ENCODE peak calls at places on chromosomes 3 and 15, in nine cellular contexts. One of them, this sample, is unnamed.

GRCh38 chr15:50233192-50233736 is 32.3 kb downstream of the HDC start:
- DNase-seq in globus pallidus: no peak
- DNase-seq in activated CD8-positive, alpha-beta T cell treated with anti-CD3 and anti-CD28 coated beads, Interleukin-2, amount 10 ng/mL, durations not matched to agents 7 days and 5 days: no peak
- DNase-seq in amygdala: no peak
- DNase-seq in body of pancreas: no peak
- DNase-seq in psoas muscle: no peak
- DNase-seq in mesendoderm: no peak
- DNase-seq in endothelial cell: no peak
- DNase-seq in adrenal gland: no peak
- DNase-seq in this sample: no peak

GRCh38 chr3:143314291-143315093 is 194.9 kb downstream of the CHST2 start:
- DNase-seq in mesendoderm: no peak
- DNase-seq in activated CD8-positive, alpha-beta T cell treated with anti-CD3 and anti-CD28 coated beads, Interleukin-2, amount 10 ng/mL, durations not matched to agents 7 days and 5 days: no peak
- DNase-seq in globus pallidus: no peak
- DNase-seq in body of pancreas: no peak
- DNase-seq in amygdala: no peak
- DNase-seq in endothelial cell: no peak
- DNase-seq in adrenal gland: no peak
- DNase-seq in psoas muscle: no peak
- DNase-seq in this sample: no peak

GRCh38 chr3:4196748-4197147 is 106.4 kb upstream of the SETMAR start:
- DNase-seq in activated CD8-positive, alpha-beta T cell treated with anti-CD3 and anti-CD28 coated beads, Interleukin-2, amount 10 ng/mL, durations not matched to agents 7 days and 5 days: no peak
- DNase-seq in endothelial cell: no peak
- DNase-seq in globus pallidus: no peak
- DNase-seq in psoas muscle: no peak
- DNase-seq in adrenal gland: no peak
- DNase-seq in amygdala: no peak
- DNase-seq in body of pancreas: no peak
- DNase-seq in mesendoderm: no peak
- DNase-seq in this sample: no peak

GRCh38 chr3:112582242-112582874 is 20.5 kb downstream of the SLC35A5 start:
- DNase-seq in adrenal gland: no peak
- DNase-seq in endothelial cell: peak
- DNase-seq in globus pallidus: no peak
- DNase-seq in psoas muscle: no peak
- DNase-seq in activated CD8-positive, alpha-beta T cell treated with anti-CD3 and anti-CD28 coated beads, Interleukin-2, amount 10 ng/mL, durations not matched to agents 7 days and 5 days: peak
- DNase-seq in amygdala: no peak
- DNase-seq in mesendoderm: peak
- DNase-seq in body of pancreas: no peak
- DNase-seq in this sample: peak

GRCh38 chr3:131421957-131422498 is 40.5 kb downstream of the NUDT16 start:
- DNase-seq in endothelial cell: no peak
- DNase-seq in adrenal gland: no peak
- DNase-seq in amygdala: no peak
- DNase-seq in globus pallidus: no peak
- DNase-seq in psoas muscle: no peak
- DNase-seq in mesendoderm: no peak
- DNase-seq in activated CD8-positive, alpha-beta T cell treated with anti-CD3 and anti-CD28 coated beads, Interleukin-2, amount 10 ng/mL, durations not matched to agents 7 days and 5 days: no peak
- DNase-seq in body of pancreas: no peak
- DNase-seq in this sample: no peak

GRCh38 chr15:72451224-72451623 is 22.9 kb upstream of the ARIH1 start:
- DNase-seq in activated CD8-positive, alpha-beta T cell treated with anti-CD3 and anti-CD28 coated beads, Interleukin-2, amount 10 ng/mL, durations not matched to agents 7 days and 5 days: no peak
- DNase-seq in globus pallidus: no peak
- DNase-seq in body of pancreas: no peak
- DNase-seq in adrenal gland: no peak
- DNase-seq in mesendoderm: no peak
- DNase-seq in amygdala: no peak
- DNase-seq in psoas muscle: no peak
- DNase-seq in endothelial cell: no peak
- DNase-seq in this sample: no peak

GRCh38 chr15:62958528-62958927 is 84.0 kb upstream of the TPM1 start:
- DNase-seq in globus pallidus: peak
- DNase-seq in adrenal gland: peak
- DNase-seq in amygdala: no peak
- DNase-seq in body of pancreas: peak
- DNase-seq in psoas muscle: peak
- DNase-seq in endothelial cell: no peak
- DNase-seq in mesendoderm: no peak
- DNase-seq in activated CD8-positive, alpha-beta T cell treated with anti-CD3 and anti-CD28 coated beads, Interleukin-2, amount 10 ng/mL, durations not matched to agents 7 days and 5 days: no peak
- DNase-seq in this sample: no peak

GRCh38 chr3:46027736-46028397 is 584 bp upstream of the XCR1 start:
- DNase-seq in adrenal gland: no peak
- DNase-seq in mesendoderm: peak
- DNase-seq in amygdala: no peak
- DNase-seq in activated CD8-positive, alpha-beta T cell treated with anti-CD3 and anti-CD28 coated beads, Interleukin-2, amount 10 ng/mL, durations not matched to agents 7 days and 5 days: no peak
- DNase-seq in body of pancreas: no peak
- DNase-seq in globus pallidus: no peak
- DNase-seq in endothelial cell: no peak
- DNase-seq in psoas muscle: no peak
- DNase-seq in this sample: no peak

GRCh38 chr3:175129126-175129525 is 270.0 kb downstream of the NAALADL2 start:
- DNase-seq in endothelial cell: no peak
- DNase-seq in amygdala: no peak
- DNase-seq in adrenal gland: no peak
- DNase-seq in psoas muscle: no peak
- DNase-seq in globus pallidus: no peak
- DNase-seq in mesendoderm: no peak
- DNase-seq in activated CD8-positive, alpha-beta T cell treated with anti-CD3 and anti-CD28 coated beads, Interleukin-2, amount 10 ng/mL, durations not matched to agents 7 days and 5 days: no peak
- DNase-seq in body of pancreas: no peak
- DNase-seq in this sample: no peak

GRCh38 chr3:139222100-139222657 is 121.6 kb upstream of the MRPS22 start:
- DNase-seq in body of pancreas: no peak
- DNase-seq in globus pallidus: no peak
- DNase-seq in endothelial cell: no peak
- DNase-seq in amygdala: no peak
- DNase-seq in activated CD8-positive, alpha-beta T cell treated with anti-CD3 and anti-CD28 coated beads, Interleukin-2, amount 10 ng/mL, durations not matched to agents 7 days and 5 days: no peak
- DNase-seq in adrenal gland: no peak
- DNase-seq in mesendoderm: no peak
- DNase-seq in psoas muscle: no peak
- DNase-seq in this sample: no peak

GRCh38 chr3:69020857-69021256 is 7.4 kb upstream of the EOGT start:
- DNase-seq in endothelial cell: no peak
- DNase-seq in body of pancreas: no peak
- DNase-seq in psoas muscle: no peak
- DNase-seq in amygdala: no peak
- DNase-seq in activated CD8-positive, alpha-beta T cell treated with anti-CD3 and anti-CD28 coated beads, Interleukin-2, amount 10 ng/mL, durations not matched to agents 7 days and 5 days: no peak
- DNase-seq in adrenal gland: no peak
- DNase-seq in globus pallidus: no peak
- DNase-seq in mesendoderm: no peak
- DNase-seq in this sample: no peak

GRCh38 chr3:29827756-29828155 is 546.9 kb downstream of the RBMS3 start:
- DNase-seq in psoas muscle: no peak
- DNase-seq in mesendoderm: no peak
- DNase-seq in body of pancreas: no peak
- DNase-seq in adrenal gland: no peak
- DNase-seq in activated CD8-positive, alpha-beta T cell treated with anti-CD3 and anti-CD28 coated beads, Interleukin-2, amount 10 ng/mL, durations not matched to agents 7 days and 5 days: no peak
- DNase-seq in globus pallidus: no peak
- DNase-seq in amygdala: no peak
- DNase-seq in endothelial cell: no peak
- DNase-seq in this sample: no peak

GRCh38 chr3:126569390-126569975 is 10.8 kb upstream of the C3orf22 start:
- DNase-seq in body of pancreas: no peak
- DNase-seq in amygdala: no peak
- DNase-seq in mesendoderm: no peak
- DNase-seq in endothelial cell: no peak
- DNase-seq in psoas muscle: peak
- DNase-seq in adrenal gland: no peak
- DNase-seq in globus pallidus: no peak
- DNase-seq in activated CD8-positive, alpha-beta T cell treated with anti-CD3 and anti-CD28 coated beads, Interleukin-2, amount 10 ng/mL, durations not matched to agents 7 days and 5 days: no peak
- DNase-seq in this sample: no peak

GRCh38 chr3:120093923-120094775 is at the start of gene GSK3B:
- DNase-seq in amygdala: no peak
- DNase-seq in body of pancreas: peak
- DNase-seq in activated CD8-positive, alpha-beta T cell treated with anti-CD3 and anti-CD28 coated beads, Interleukin-2, amount 10 ng/mL, durations not matched to agents 7 days and 5 days: peak
- DNase-seq in psoas muscle: no peak
- DNase-seq in adrenal gland: peak
- DNase-seq in mesendoderm: no peak
- DNase-seq in endothelial cell: peak
- DNase-seq in globus pallidus: peak
- DNase-seq in this sample: peak

GRCh38 chr3:120472121-120472844 is 21.5 kb upstream of the FSTL1 start:
- DNase-seq in amygdala: no peak
- DNase-seq in endothelial cell: no peak
- DNase-seq in mesendoderm: no peak
- DNase-seq in body of pancreas: no peak
- DNase-seq in psoas muscle: no peak
- DNase-seq in activated CD8-positive, alpha-beta T cell treated with anti-CD3 and anti-CD28 coated beads, Interleukin-2, amount 10 ng/mL, durations not matched to agents 7 days and 5 days: no peak
- DNase-seq in adrenal gland: no peak
- DNase-seq in globus pallidus: no peak
- DNase-seq in this sample: no peak

GRCh38 chr3:197793246-197793645 is 2.2 kb downstream of the LRCH3 start:
- DNase-seq in activated CD8-positive, alpha-beta T cell treated with anti-CD3 and anti-CD28 coated beads, Interleukin-2, amount 10 ng/mL, durations not matched to agents 7 days and 5 days: no peak
- DNase-seq in amygdala: no peak
- DNase-seq in mesendoderm: peak
- DNase-seq in globus pallidus: no peak
- DNase-seq in adrenal gland: no peak
- DNase-seq in endothelial cell: no peak
- DNase-seq in psoas muscle: no peak
- DNase-seq in body of pancreas: no peak
- DNase-seq in this sample: no peak

GRCh38 chr3:10242182-10243065 is 5.8 kb upstream of the TATDN2 start:
- DNase-seq in amygdala: no peak
- DNase-seq in globus pallidus: no peak
- DNase-seq in endothelial cell: no peak
- DNase-seq in activated CD8-positive, alpha-beta T cell treated with anti-CD3 and anti-CD28 coated beads, Interleukin-2, amount 10 ng/mL, durations not matched to agents 7 days and 5 days: peak
- DNase-seq in body of pancreas: no peak
- DNase-seq in mesendoderm: no peak
- DNase-seq in psoas muscle: no peak
- DNase-seq in adrenal gland: no peak
- DNase-seq in this sample: peak

GRCh38 chr15:26372712-26373111 is 400.2 kb downstream of the GABRB3 start:
- DNase-seq in activated CD8-positive, alpha-beta T cell treated with anti-CD3 and anti-CD28 coated beads, Interleukin-2, amount 10 ng/mL, durations not matched to agents 7 days and 5 days: no peak
- DNase-seq in globus pallidus: no peak
- DNase-seq in endothelial cell: no peak
- DNase-seq in psoas muscle: no peak
- DNase-seq in amygdala: no peak
- DNase-seq in body of pancreas: no peak
- DNase-seq in mesendoderm: peak
- DNase-seq in adrenal gland: no peak
- DNase-seq in this sample: no peak

GRCh38 chr3:24365168-24365567 is 129.5 kb downstream of the THRB start:
- DNase-seq in amygdala: no peak
- DNase-seq in adrenal gland: peak
- DNase-seq in mesendoderm: no peak
- DNase-seq in globus pallidus: no peak
- DNase-seq in endothelial cell: no peak
- DNase-seq in activated CD8-positive, alpha-beta T cell treated with anti-CD3 and anti-CD28 coated beads, Interleukin-2, amount 10 ng/mL, durations not matched to agents 7 days and 5 days: no peak
- DNase-seq in body of pancreas: peak
- DNase-seq in psoas muscle: peak
- DNase-seq in this sample: no peak

GRCh38 chr15:35043380-35044095 is 41.6 kb downstream of the NANOGP8 start:
- DNase-seq in amygdala: no peak
- DNase-seq in globus pallidus: no peak
- DNase-seq in adrenal gland: no peak
- DNase-seq in mesendoderm: no peak
- DNase-seq in activated CD8-positive, alpha-beta T cell treated with anti-CD3 and anti-CD28 coated beads, Interleukin-2, amount 10 ng/mL, durations not matched to agents 7 days and 5 days: no peak
- DNase-seq in endothelial cell: no peak
- DNase-seq in body of pancreas: no peak
- DNase-seq in psoas muscle: no peak
- DNase-seq in this sample: no peak

GRCh38 chr3:152707314-152707713 is 127.6 kb upstream of the P2RY1 start:
- DNase-seq in endothelial cell: no peak
- DNase-seq in mesendoderm: peak
- DNase-seq in adrenal gland: no peak
- DNase-seq in amygdala: no peak
- DNase-seq in body of pancreas: no peak
- DNase-seq in activated CD8-positive, alpha-beta T cell treated with anti-CD3 and anti-CD28 coated beads, Interleukin-2, amount 10 ng/mL, durations not matched to agents 7 days and 5 days: no peak
- DNase-seq in psoas muscle: no peak
- DNase-seq in globus pallidus: no peak
- DNase-seq in this sample: no peak

GRCh38 chr15:76533060-76533955 is 196.7 kb downstream of the ISL2 start:
- DNase-seq in body of pancreas: no peak
- DNase-seq in endothelial cell: no peak
- DNase-seq in psoas muscle: no peak
- DNase-seq in globus pallidus: no peak
- DNase-seq in amygdala: no peak
- DNase-seq in mesendoderm: no peak
- DNase-seq in adrenal gland: no peak
- DNase-seq in activated CD8-positive, alpha-beta T cell treated with anti-CD3 and anti-CD28 coated beads, Interleukin-2, amount 10 ng/mL, durations not matched to agents 7 days and 5 days: no peak
- DNase-seq in this sample: no peak

GRCh38 chr15:91049378-91050127 is 27.2 kb upstream of the VPS33B start:
- DNase-seq in mesendoderm: peak
- DNase-seq in activated CD8-positive, alpha-beta T cell treated with anti-CD3 and anti-CD28 coated beads, Interleukin-2, amount 10 ng/mL, durations not matched to agents 7 days and 5 days: peak
- DNase-seq in endothelial cell: peak
- DNase-seq in psoas muscle: no peak
- DNase-seq in adrenal gland: peak
- DNase-seq in body of pancreas: peak
- DNase-seq in globus pallidus: peak
- DNase-seq in amygdala: peak
- DNase-seq in this sample: peak

GRCh38 chr3:152581941-152582340 is 253.0 kb upstream of the P2RY1 start:
- DNase-seq in activated CD8-positive, alpha-beta T cell treated with anti-CD3 and anti-CD28 coated beads, Interleukin-2, amount 10 ng/mL, durations not matched to agents 7 days and 5 days: no peak
- DNase-seq in globus pallidus: no peak
- DNase-seq in endothelial cell: no peak
- DNase-seq in mesendoderm: no peak
- DNase-seq in adrenal gland: no peak
- DNase-seq in psoas muscle: no peak
- DNase-seq in body of pancreas: no peak
- DNase-seq in amygdala: no peak
- DNase-seq in this sample: no peak

GRCh38 chr15:82750831-82751181 is 41.1 kb upstream of the AP3B2 start:
- DNase-seq in endothelial cell: peak
- DNase-seq in mesendoderm: no peak
- DNase-seq in psoas muscle: peak
- DNase-seq in body of pancreas: no peak
- DNase-seq in adrenal gland: no peak
- DNase-seq in amygdala: no peak
- DNase-seq in activated CD8-positive, alpha-beta T cell treated with anti-CD3 and anti-CD28 coated beads, Interleukin-2, amount 10 ng/mL, durations not matched to agents 7 days and 5 days: peak
- DNase-seq in globus pallidus: no peak
- DNase-seq in this sample: no peak

GRCh38 chr3:83926291-83926690 is 1032.5 kb upstream of the CADM2 start:
- DNase-seq in endothelial cell: no peak
- DNase-seq in adrenal gland: no peak
- DNase-seq in amygdala: no peak
- DNase-seq in mesendoderm: no peak
- DNase-seq in activated CD8-positive, alpha-beta T cell treated with anti-CD3 and anti-CD28 coated beads, Interleukin-2, amount 10 ng/mL, durations not matched to agents 7 days and 5 days: no peak
- DNase-seq in psoas muscle: no peak
- DNase-seq in globus pallidus: no peak
- DNase-seq in body of pancreas: no peak
- DNase-seq in this sample: no peak

GRCh38 chr3:124787490-124788195 is 57.4 kb downstream of the UMPS start:
- DNase-seq in endothelial cell: no peak
- DNase-seq in activated CD8-positive, alpha-beta T cell treated with anti-CD3 and anti-CD28 coated beads, Interleukin-2, amount 10 ng/mL, durations not matched to agents 7 days and 5 days: no peak
- DNase-seq in psoas muscle: no peak
- DNase-seq in adrenal gland: no peak
- DNase-seq in body of pancreas: no peak
- DNase-seq in mesendoderm: no peak
- DNase-seq in globus pallidus: peak
- DNase-seq in amygdala: no peak
- DNase-seq in this sample: no peak

GRCh38 chr3:34132069-34132677 is 333.7 kb downstream of the PDCD6IP start:
- DNase-seq in amygdala: no peak
- DNase-seq in globus pallidus: no peak
- DNase-seq in adrenal gland: no peak
- DNase-seq in psoas muscle: no peak
- DNase-seq in activated CD8-positive, alpha-beta T cell treated with anti-CD3 and anti-CD28 coated beads, Interleukin-2, amount 10 ng/mL, durations not matched to agents 7 days and 5 days: no peak
- DNase-seq in mesendoderm: no peak
- DNase-seq in endothelial cell: no peak
- DNase-seq in body of pancreas: no peak
- DNase-seq in this sample: no peak

GRCh38 chr3:15267502-15267901 is 61.5 kb downstream of the CAPN7 start:
- DNase-seq in amygdala: no peak
- DNase-seq in endothelial cell: no peak
- DNase-seq in activated CD8-positive, alpha-beta T cell treated with anti-CD3 and anti-CD28 coated beads, Interleukin-2, amount 10 ng/mL, durations not matched to agents 7 days and 5 days: peak
- DNase-seq in mesendoderm: no peak
- DNase-seq in adrenal gland: peak
- DNase-seq in body of pancreas: no peak
- DNase-seq in globus pallidus: no peak
- DNase-seq in psoas muscle: no peak
- DNase-seq in this sample: no peak

GRCh38 chr3:153087595-153088566 is 74.1 kb upstream of the RAP2B start:
- DNase-seq in globus pallidus: no peak
- DNase-seq in activated CD8-positive, alpha-beta T cell treated with anti-CD3 and anti-CD28 coated beads, Interleukin-2, amount 10 ng/mL, durations not matched to agents 7 days and 5 days: no peak
- DNase-seq in body of pancreas: no peak
- DNase-seq in amygdala: no peak
- DNase-seq in mesendoderm: no peak
- DNase-seq in adrenal gland: no peak
- DNase-seq in endothelial cell: no peak
- DNase-seq in psoas muscle: no peak
- DNase-seq in this sample: no peak

GRCh38 chr3:195286115-195286872 is 15.3 kb upstream of the XXYLT1 start:
- DNase-seq in endothelial cell: no peak
- DNase-seq in globus pallidus: no peak
- DNase-seq in amygdala: no peak
- DNase-seq in body of pancreas: no peak
- DNase-seq in mesendoderm: no peak
- DNase-seq in adrenal gland: no peak
- DNase-seq in activated CD8-positive, alpha-beta T cell treated with anti-CD3 and anti-CD28 coated beads, Interleukin-2, amount 10 ng/mL, durations not matched to agents 7 days and 5 days: no peak
- DNase-seq in psoas muscle: no peak
- DNase-seq in this sample: no peak